ENCODE peak calls at places on chromosomes 2 and 18, in seven cellular contexts. L is putamen, X is astrocyte of the spinal cord, A is left ventricle myocardium superior, U is lung, E is kidney, D is aorta. G is an unnamed sample.

GRCh38 chr18:39555511-39555910 is 1989.9 kb upstream of the CELF4 start:
- DNase-seq in X (no peak), E (no peak), A (no peak), D (no peak), L (no peak), U (no peak), G (no peak)

GRCh38 chr2:47002480-47003381 is 87.1 kb upstream of the MCFD2 start:
- DNase-seq in X (peak), A (peak), E (no peak), U (no peak), L (peak), D (no peak), G (peak)

GRCh38 chr2:6294791-6295190 is 570.9 kb downstream of the CMPK2 start:
- DNase-seq in L (no peak), E (no peak), A (no peak), X (no peak), D (no peak), U (no peak), G (no peak)

GRCh38 chr2:104584393-104584792 is 269.5 kb upstream of the POU3F3 start:
- DNase-seq in U (no peak), L (no peak), E (no peak), A (no peak), D (no peak), X (no peak), G (no peak)

GRCh38 chr2:156331572-156332451 is 709 bp downstream of the NR4A2 start:
- DNase-seq in A (peak), X (peak), D (peak), L (peak), E (peak), U (peak), G (peak)

GRCh38 chr2:29611850-29612249 is 309.5 kb downstream of the ALK start:
- DNase-seq in D (no peak), L (no peak), E (no peak), X (no peak), A (no peak), U (no peak), G (no peak)

GRCh38 chr2:173037245-173038106 is 38.2 kb upstream of the MAP3K20 start:
- DNase-seq in X (no peak), E (no peak), U (peak), L (no peak), A (peak), D (no peak), G (no peak)

GRCh38 chr2:36750101-36750500 is 53.6 kb downstream of the VIT start:
- DNase-seq in D (no peak), X (no peak), U (no peak), A (no peak), L (no peak), E (no peak), G (no peak)

GRCh38 chr2:220985561-220985960 is 586.5 kb downstream of the EPHA4 start:
- DNase-seq in X (no peak), A (no peak), D (no peak), U (no peak), E (no peak), L (no peak), G (peak)

GRCh38 chr2:136402281-136402680 is 284.3 kb upstream of the CXCR4 start:
- DNase-seq in L (no peak), A (no peak), D (no peak), E (no peak), U (no peak), X (no peak), G (no peak)

GRCh38 chr2:199019898-199020507 is 437.7 kb downstream of the SATB2 start:
- DNase-seq in X (peak), U (no peak), E (no peak), A (no peak), D (no peak), L (no peak), G (peak)

GRCh38 chr2:131105950-131106801 is 1.0 kb downstream of the PLEKHB2 start:
- DNase-seq in E (peak), D (peak), U (peak), A (no peak), X (peak), L (no peak), G (peak)

GRCh38 chr2:229679393-229680125 is 34.8 kb downstream of the DNER start:
- DNase-seq in L (no peak), D (no peak), A (no peak), U (no peak), E (no peak), X (peak), G (no peak)